ENCODE peak calls at places on chromosome 20, in seven cellular contexts. K is mammary epithelial cell, U is IMR-90, A is hepatocyte, Y is K562, P is GM23248, L is mesenchymal stem cell. B is an unnamed sample.

GRCh38 chr20:20367681-20368413 is at the start of gene INSM1:
- DNase-seq in K (no peak), U (no peak), A (no peak), Y (no peak), P (no peak), L (no peak), B (no peak)

GRCh38 chr20:687468-688203 is 12.0 kb upstream of the SCRT2 start:
- DNase-seq in K (no peak), U (no peak), A (no peak), Y (no peak), P (no peak), L (no peak), B (no peak)

GRCh38 chr20:33828326-33828834 is 17.2 kb downstream of the CHMP4B start:
- DNase-seq in K (no peak), U (no peak), A (no peak), Y (no peak), P (no peak), L (no peak), B (no peak)

GRCh38 chr20:49112596-49113274 is 66.6 kb downstream of the CSE1L start:
- DNase-seq in K (no peak), U (peak; percentile 59), A (no peak), Y (no peak), P (peak; percentile 36), L (peak; percentile 9), B (no peak)

GRCh38 chr20:18404172-18404571 is 62.7 kb downstream of the DZANK1 start:
- DNase-seq in K (peak; percentile 64), U (no peak), A (no peak), Y (no peak), P (peak; percentile 25), L (no peak), B (peak; percentile 63)

GRCh38 chr20:37919389-37920040 is 16.6 kb downstream of the VSTM2L start:
- DNase-seq in K (no peak), U (no peak), A (no peak), Y (no peak), P (no peak), L (no peak), B (no peak)

GRCh38 chr20:34516038-34516873 is at the start of gene DYNLRB1:
- DNase-seq in K (peak; percentile 91), U (peak; percentile 96), A (peak; percentile 99), Y (peak; percentile 94), P (peak; percentile 99), L (peak; percentile 98), B (peak; percentile 98)

GRCh38 chr20:33817411-33817810 is 6.3 kb downstream of the CHMP4B start:
- DNase-seq in K (no peak), U (peak; percentile 18), A (no peak), Y (no peak), P (no peak), L (no peak), B (no peak)

GRCh38 chr20:19317240-19318069 is 105.0 kb downstream of the SLC24A3 start:
- DNase-seq in K (no peak), U (no peak), A (no peak), Y (no peak), P (no peak), L (no peak), B (no peak)

GRCh38 chr20:57659131-57659788 is 39.0 kb upstream of the ZBP1 start:
- DNase-seq in K (no peak), U (no peak), A (no peak), Y (no peak), P (no peak), L (no peak), B (no peak)

GRCh38 chr20:9270831-9271230 is 201.9 kb downstream of the PLCB4 start:
- DNase-seq in K (no peak), U (peak; percentile 74), A (no peak), Y (no peak), P (peak; percentile 83), L (peak; percentile 33), B (peak; percentile 46)

GRCh38 chr20:21373436-21373835 is 23.9 kb downstream of the NKX2-4 start:
- DNase-seq in K (no peak), U (no peak), A (no peak), Y (no peak), P (no peak), L (no peak), B (no peak)

GRCh38 chr20:560680-561079 is 17.1 kb upstream of the CSNK2A1 start:
- DNase-seq in K (no peak), U (no peak), A (no peak), Y (no peak), P (no peak), L (no peak), B (no peak)

GRCh38 chr20:48822178-48822577 is 5.6 kb downstream of the PREX1 start:
- DNase-seq in K (no peak), U (no peak), A (no peak), Y (no peak), P (no peak), L (no peak), B (no peak)

GRCh38 chr20:32053648-32054047 is 1.6 kb downstream of the HCK start:
- DNase-seq in K (no peak), U (no peak), A (no peak), Y (no peak), P (no peak), L (no peak), B (no peak)

GRCh38 chr20:32051720-32052089 is 337 bp upstream of the HCK start:
- DNase-seq in K (no peak), U (no peak), A (no peak), Y (no peak), P (no peak), L (no peak), B (no peak)

GRCh38 chr20:32052792-32053362 is 835 bp downstream of the HCK start:
- DNase-seq in K (no peak), U (no peak), A (no peak), Y (no peak), P (no peak), L (no peak), B (no peak)

GRCh38 chr20:32050851-32051556 is 1.0 kb upstream of the HCK start:
- DNase-seq in K (no peak), U (no peak), A (no peak), Y (no peak), P (no peak), L (no peak), B (no peak)

DNA sequence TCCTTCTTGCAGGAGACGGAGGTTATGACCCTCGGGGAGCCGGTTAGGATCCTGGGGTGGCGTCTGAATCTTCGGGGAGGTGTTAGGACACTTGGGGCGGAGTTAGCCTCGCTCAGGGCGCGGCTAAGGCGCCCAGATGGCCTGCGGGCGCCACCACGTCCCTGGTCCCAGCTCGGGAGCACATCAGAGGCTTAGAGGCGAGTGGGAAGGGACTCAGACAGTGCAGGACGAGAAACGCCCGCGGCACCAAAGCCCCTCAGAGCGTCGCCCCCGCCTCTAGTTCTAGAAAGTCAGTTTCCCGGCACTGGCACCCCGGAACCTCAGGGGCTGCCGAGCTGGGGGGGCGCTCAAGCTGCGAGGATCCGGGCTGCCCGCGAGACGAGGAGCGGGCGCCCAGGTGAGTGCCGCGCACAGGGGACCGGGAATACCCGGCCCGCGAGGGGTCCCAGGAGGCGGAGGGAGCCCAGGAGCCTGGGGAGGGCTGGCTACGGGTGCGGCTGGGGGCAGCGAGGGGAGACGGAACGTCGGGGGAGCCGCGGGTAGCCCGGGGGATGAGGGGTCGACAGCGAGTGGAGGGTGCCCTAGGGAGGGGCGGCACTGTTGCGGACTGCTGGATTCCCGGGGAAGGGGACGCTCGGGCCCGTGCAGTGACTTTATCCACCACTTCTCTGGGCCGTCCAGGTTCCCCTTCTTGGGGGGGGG is at the start of gene HCK:
- DNase-seq in K (no peak), U (no peak), A (no peak), Y (no peak), P (peak; percentile 23), L (no peak), B (no peak)
- H3K4me3 ChIP-seq in K (no peak within 1 kb of the TSS), U (no peak within 1 kb of the TSS), A (no peak within 1 kb of the TSS), Y (no peak within 1 kb of the TSS), P (no peak within 1 kb of the TSS), L (no peak within 1 kb of the TSS), B (no peak within 1 kb of the TSS)

GRCh38 chr20:5178046-5178445 is 51.2 kb downstream of the CDS2 start:
- DNase-seq in K (no peak), U (no peak), A (no peak), Y (no peak), P (no peak), L (no peak), B (no peak)
- H3K36me3 ChIP-seq in K (no peaks in the 10 kb centered on the region), U (peaks cover 28% of the 10 kb centered on the region), A (no peaks in the 10 kb centered on the region), Y (peaks cover 18% of the 10 kb centered on the region), P (no peaks in the 10 kb centered on the region), L (peaks cover 52% of the 10 kb centered on the region), B (peaks cover 17% of the 10 kb centered on the region)

DNA sequence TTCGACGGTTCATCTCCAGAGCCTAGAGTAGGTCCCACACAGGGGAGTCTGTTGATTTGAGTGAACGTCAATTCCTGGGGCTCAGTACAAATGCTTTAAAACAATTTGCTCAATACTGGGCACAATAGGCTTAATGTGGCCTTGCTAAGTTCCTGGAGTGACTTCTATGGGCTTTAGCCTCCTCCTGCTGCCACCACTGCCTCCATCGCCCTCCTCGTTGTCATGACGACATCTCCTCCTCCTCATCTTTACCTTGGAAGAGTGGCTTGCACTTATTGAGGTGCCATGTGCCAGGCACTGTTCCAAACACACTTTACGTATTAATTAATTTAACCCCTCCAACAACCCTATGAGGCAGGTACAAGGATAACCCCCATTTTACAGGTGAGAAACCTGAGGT is 11.8 kb upstream of the ZMYND8 start:
- DNase-seq in K (no peak), U (no peak), A (no peak), Y (no peak), P (no peak), L (no peak), B (no peak)
- H2AFZ ChIP-seq in K (no peak overlapping the region), U (no peak overlapping the region), A (no peak overlapping the region), Y (no peak overlapping the region), P (no peak overlapping the region), L (no peak overlapping the region), B (no peak overlapping the region)

DNA sequence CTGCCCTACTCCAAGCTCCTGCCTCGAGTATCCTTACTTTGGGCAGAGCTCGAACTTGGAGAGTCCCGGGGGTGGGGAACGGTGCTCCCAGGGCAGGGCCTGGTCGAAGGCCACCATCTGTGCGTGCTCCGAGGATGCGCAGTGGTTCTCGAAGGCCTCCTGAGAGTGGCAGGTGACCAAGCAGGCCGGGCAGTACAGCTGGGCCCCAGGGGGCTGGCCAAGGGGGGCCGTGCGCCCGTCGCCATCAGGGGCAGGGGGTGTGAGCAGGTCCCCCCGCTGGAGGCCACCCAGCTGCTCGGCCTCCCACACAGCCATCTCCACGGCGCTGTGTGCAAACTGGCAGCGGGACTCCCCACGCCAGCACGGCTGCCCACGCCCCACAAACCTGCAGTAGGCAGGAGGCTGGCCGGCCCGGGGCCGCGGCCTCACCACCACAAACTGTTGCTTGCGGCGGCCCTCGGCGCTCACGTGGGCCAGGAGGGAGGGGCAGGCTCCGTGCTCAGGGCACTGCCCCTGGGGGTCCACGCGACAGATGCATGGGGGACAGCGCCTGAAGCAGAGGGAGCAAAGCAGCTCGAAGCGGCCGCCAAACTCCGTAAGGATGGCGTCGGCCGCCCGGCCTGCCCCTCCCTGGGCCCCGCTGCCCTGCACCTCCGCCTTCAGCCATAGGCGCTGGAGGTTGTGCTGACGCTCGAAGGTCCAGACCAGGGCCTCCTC is 1.8 kb downstream of the HELZ2 start:
- DNase-seq in K (no peak), U (no peak), A (no peak), Y (no peak), P (no peak), L (no peak), B (no peak)
- H3K4me3 ChIP-seq in K (no peak overlapping the region), U (no peak overlapping the region), A (no peak overlapping the region), Y (no peak overlapping the region), P (no peak overlapping the region), L (no peak overlapping the region), B (no peak overlapping the region)

B was measured in PC-3.